ENCODE peak calls at places on chromosomes 13 and 19, in nine cellular contexts. O is NCI-H226; Q is AG09309; S is H7; P is Kasumi-1; L is LoVo; I is nucleus accumbens; J is stimulated activated CD8-positive, alpha-beta memory T cell treated with anti-CD3 and anti-CD28 coated beads, Interleukin-4, amount 100 ng/mL, for 24 hours; H is MG63. Y is an unnamed sample.

GRCh38 chr13:42041017-42041683 is 7.3 kb upstream of the DGKH start:
- DNase-seq in P (peak), J (peak), I (peak), Q (no peak), H (peak), O (peak), L (peak), S (peak), Y (no peak)

GRCh38 chr19:10271543-10272086 is 695 bp downstream of the ICAM1 start:
- DNase-seq in I (no peak), L (no peak), O (peak), H (no peak), S (peak), Q (no peak), P (no peak), J (no peak), Y (peak)

GRCh38 chr13:42762251-42762650 is 19.1 kb upstream of the FAM216B start:
- DNase-seq in O (peak), Q (no peak), L (no peak), H (no peak), J (no peak), P (no peak), I (no peak), S (no peak), Y (no peak)

GRCh38 chr19:46828484-46828883 is 22.2 kb downstream of the AP2S1 start:
- DNase-seq in I (no peak), Q (no peak), O (no peak), L (no peak), J (peak), P (no peak), H (no peak), S (no peak), Y (no peak)

GRCh38 chr13:46571189-46571901 is 18.4 kb downstream of the LRCH1 start:
- DNase-seq in S (no peak), P (no peak), I (no peak), H (no peak), J (no peak), L (no peak), Q (no peak), O (no peak), Y (no peak)

GRCh38 chr13:95185851-95186250 is 115.4 kb downstream of the ABCC4 start:
- DNase-seq in J (no peak), Q (no peak), O (no peak), S (no peak), H (no peak), I (no peak), P (peak), L (no peak), Y (no peak)

GRCh38 chr13:108495686-108496363 is 133.6 kb upstream of the MYO16 start:
- DNase-seq in P (no peak), S (peak), O (no peak), Q (no peak), L (no peak), H (peak), J (no peak), I (no peak), Y (no peak)

GRCh38 chr13:52782486-52783448 is 43.1 kb upstream of the CNMD start:
- DNase-seq in P (no peak), I (peak), L (no peak), H (no peak), Q (no peak), S (no peak), J (no peak), O (no peak), Y (no peak)

GRCh38 chr19:4196587-4197148 is 14.2 kb downstream of the ANKRD24 start:
- DNase-seq in O (no peak), L (no peak), I (no peak), S (peak), J (no peak), H (no peak), Q (no peak), P (no peak), Y (no peak)

GRCh38 chr19:13843104-13843921 is 33.6 kb upstream of the NANOS3 start:
- DNase-seq in Q (no peak), L (peak), H (peak), P (no peak), O (peak), J (no peak), S (peak), I (no peak), Y (no peak)

GRCh38 chr13:110651271-110651670 is 35.9 kb downstream of the NAXD start:
- DNase-seq in S (peak), J (no peak), L (no peak), P (no peak), Q (no peak), I (no peak), O (no peak), H (no peak), Y (no peak)

GRCh38 chr13:93388701-93389100 is 162.1 kb downstream of the GPC6 start:
- DNase-seq in Q (no peak), O (peak), H (peak), J (no peak), P (no peak), I (no peak), L (no peak), S (no peak), Y (no peak)

GRCh38 chr19:46610851-46611770 is 10.0 kb downstream of the CALM3 start:
- DNase-seq in O (no peak), S (peak), H (no peak), Q (no peak), J (no peak), P (no peak), L (no peak), I (no peak), Y (peak)

GRCh38 chr13:94660695-94661324 is 51.5 kb downstream of the SOX21 start:
- DNase-seq in Q (no peak), S (peak), P (peak), H (no peak), J (no peak), I (no peak), O (no peak), L (no peak), Y (no peak)

GRCh38 chr19:55370305-55370988 is at the start of gene IL11:
- DNase-seq in S (no peak), O (peak), L (no peak), H (peak), I (no peak), P (no peak), Q (no peak), J (no peak), Y (no peak)

GRCh38 chr19:49064768-49065611 is at the start of gene NTF4:
- DNase-seq in L (peak), J (no peak), S (peak), Q (no peak), P (no peak), O (peak), I (no peak), H (no peak), Y (no peak)

GRCh38 chr19:3818479-3818878 is 32.3 kb upstream of the MATK start:
- DNase-seq in O (no peak), S (no peak), H (no peak), I (peak), P (peak), Q (peak), J (no peak), L (no peak), Y (peak)

GRCh38 chr19:35352177-35352447 is 4.4 kb downstream of the FFAR1 start:
- DNase-seq in H (no peak), I (no peak), Q (no peak), P (no peak), O (no peak), J (no peak), S (no peak), L (no peak), Y (no peak)

GRCh38 chr13:83414393-83414792 is 467.9 kb downstream of the SLITRK1 start:
- DNase-seq in O (no peak), L (no peak), Q (peak), P (no peak), I (no peak), J (no peak), S (no peak), H (no peak), Y (no peak)

GRCh38 chr19:41426116-41426841 is 895 bp downstream of the B3GNT8 start:
- DNase-seq in H (no peak), S (peak), L (no peak), J (no peak), P (no peak), Q (no peak), I (no peak), O (no peak), Y (no peak)

GRCh38 chr19:42424345-42424707 is 2.9 kb downstream of the LIPE start:
- DNase-seq in H (no peak), I (no peak), P (no peak), L (no peak), J (no peak), S (peak), Q (no peak), O (no peak), Y (no peak)

GRCh38 chr13:80547341-80547740 is 206.4 kb upstream of the SPRY2 start:
- DNase-seq in I (no peak), J (no peak), L (no peak), H (no peak), P (no peak), Q (no peak), O (no peak), S (no peak), Y (no peak)

GRCh38 chr13:97114696-97115095 is 107.4 kb upstream of the MBNL2 start:
- DNase-seq in H (no peak), I (no peak), J (no peak), P (no peak), L (no peak), Q (no peak), S (no peak), O (no peak), Y (no peak)

GRCh38 chr13:99819962-99820361 is 151.6 kb downstream of the ZIC5 start:
- DNase-seq in J (no peak), S (no peak), P (no peak), H (no peak), L (no peak), Q (no peak), O (no peak), I (no peak), Y (no peak)

GRCh38 chr13:111139874-111140561 is 24.9 kb downstream of the ARHGEF7 start:
- DNase-seq in I (no peak), H (no peak), Q (no peak), J (no peak), O (no peak), L (no peak), S (no peak), P (no peak), Y (no peak)

GRCh38 chr19:294819-295686 is 3.9 kb upstream of the PLPP2 start:
- DNase-seq in I (peak), P (no peak), S (peak), J (peak), Q (no peak), O (no peak), L (peak), H (no peak), Y (no peak)

GRCh38 chr13:67139551-67139950 is 90.6 kb downstream of the PCDH9 start:
- DNase-seq in H (no peak), O (no peak), J (no peak), P (no peak), S (no peak), Q (no peak), L (no peak), I (no peak), Y (no peak)

GRCh38 chr13:25679154-25679553 is 307.4 kb downstream of the ATP8A2 start:
- DNase-seq in L (no peak), I (no peak), S (no peak), H (no peak), J (no peak), P (no peak), O (no peak), Q (no peak), Y (no peak)

GRCh38 chr13:98509271-98510155 is 67.4 kb downstream of the STK24 start:
- DNase-seq in J (no peak), S (no peak), P (peak), Q (peak), O (peak), I (no peak), H (peak), L (peak), Y (peak)

GRCh38 chr13:106493569-106493968 is 41.9 kb downstream of the EFNB2 start:
- DNase-seq in P (peak), J (no peak), L (no peak), S (no peak), Q (no peak), H (no peak), O (no peak), I (no peak), Y (peak)

GRCh38 chr13:28548872-28549271 is 53.9 kb upstream of the FLT1 start:
- DNase-seq in S (peak), Q (no peak), P (no peak), O (no peak), J (no peak), H (no peak), L (no peak), I (no peak), Y (no peak)

GRCh38 chr19:47695533-47696262 is 17.5 kb upstream of the EHD2 start:
- DNase-seq in J (no peak), O (no peak), I (no peak), S (peak), P (no peak), L (no peak), Q (no peak), H (no peak), Y (no peak)

GRCh38 chr13:59750860-59751259 is 412.9 kb downstream of the DIAPH3 start:
- DNase-seq in S (peak), P (no peak), J (no peak), I (peak), Q (peak), O (no peak), H (no peak), L (no peak), Y (no peak)

GRCh38 chr19:9431475-9431874 is 3.9 kb downstream of the ZNF266 start:
- DNase-seq in L (no peak), O (peak), Q (no peak), I (no peak), H (peak), P (no peak), J (no peak), S (peak), Y (no peak)

GRCh38 chr19:15402411-15403150 is 16.2 kb downstream of the AKAP8L start:
- DNase-seq in Q (no peak), L (no peak), O (no peak), J (no peak), I (no peak), P (no peak), S (no peak), H (no peak), Y (no peak)

GRCh38 chr13:76672422-76672821 is 213.8 kb downstream of the KCTD12 start:
- DNase-seq in J (no peak), P (no peak), Q (no peak), H (peak), O (peak), L (no peak), I (no peak), S (no peak), Y (no peak)